ENCODE peak calls at places on chromosomes 1 and 21, in seven cellular contexts. J is suprapubic skin; V is brain microvascular endothelial cell; M is neuronal stem cell; N is hepatocyte; B is CD8-positive, alpha-beta memory T cell; F is heart right ventricle. Y is an unnamed sample.

GRCh38 chr1:25861316-25862286 is 2.3 kb upstream of the AUNIP start:
- DNase-seq in V (no peak), N (no peak), M (no peak), B (no peak), F (no peak), J (no peak), Y (no peak)

GRCh38 chr1:166350490-166350889 is 183.7 kb upstream of the FAM78B start:
- DNase-seq in M (no peak), F (no peak), B (no peak), V (no peak), J (no peak), N (no peak), Y (no peak)

GRCh38 chr21:31198575-31198974 is 145.5 kb downstream of the TIAM1 start:
- DNase-seq in V (peak; percentile 25), B (peak; percentile 11), N (peak; percentile 63), M (peak; percentile 37), J (no peak), F (no peak), Y (peak; percentile 66)

GRCh38 chr1:14300991-14301703 is 297.3 kb upstream of the KAZN start:
- DNase-seq in N (peak; percentile 60), M (no peak), J (peak; percentile 84), B (no peak), V (no peak), F (peak; percentile 34), Y (peak; percentile 32)

GRCh38 chr1:8482844-8483436 is 165.0 kb downstream of the SLC45A1 start:
- DNase-seq in F (no peak), N (no peak), V (no peak), J (no peak), B (no peak), M (no peak), Y (no peak)

GRCh38 chr1:201732351-201732750 is 96.6 kb upstream of the IPO9 start:
- DNase-seq in F (no peak), J (no peak), M (no peak), V (peak; percentile 61), B (no peak), N (no peak), Y (no peak)

GRCh38 chr1:180229483-180230415 is at the start of gene LHX4:
- DNase-seq in F (peak; percentile 20), B (no peak), V (no peak), J (no peak), N (peak; percentile 41), M (no peak), Y (peak; percentile 59)

GRCh38 chr1:113684153-113684541 is 75.1 kb downstream of the PHTF1 start:
- DNase-seq in F (peak; percentile 56), V (no peak), B (no peak), N (peak; percentile 24), J (peak; percentile 82), M (no peak), Y (no peak)

GRCh38 chr1:162283657-162284056 is 93.0 kb downstream of the SPATA46 start:
- DNase-seq in B (no peak), V (no peak), M (no peak), N (no peak), J (no peak), F (peak; percentile 47), Y (no peak)

GRCh38 chr1:19337289-19337688 is 25.2 kb downstream of the SLC66A1 start:
- DNase-seq in M (no peak), N (no peak), J (no peak), V (no peak), F (no peak), B (no peak), Y (no peak)

DNA sequence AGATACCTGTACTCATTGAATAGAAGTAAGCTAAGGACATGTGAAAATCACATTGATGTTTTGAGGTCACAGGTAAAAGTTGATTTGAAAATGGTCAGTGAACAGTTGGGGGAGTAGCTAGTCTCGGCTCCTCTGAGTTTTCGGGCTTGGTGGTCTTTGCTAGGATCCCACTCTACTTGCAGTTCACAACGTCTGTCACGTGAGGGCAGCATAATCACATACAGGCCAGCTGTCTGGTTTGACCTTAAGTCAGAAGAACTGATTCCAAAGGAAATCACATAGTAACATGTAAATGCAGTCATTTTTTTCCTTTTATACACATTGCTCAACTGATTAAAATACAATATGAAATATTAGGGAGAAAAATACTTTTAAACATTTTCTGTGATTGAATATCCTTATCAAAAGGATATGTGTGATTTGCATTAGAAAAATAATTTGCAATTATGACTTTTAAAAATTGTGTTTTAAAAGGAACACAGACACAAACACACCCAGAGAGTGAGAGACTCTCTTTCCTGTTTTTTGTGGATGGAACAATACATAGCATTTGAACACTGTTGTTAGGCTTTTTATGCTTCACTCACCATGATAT is 21.8 kb upstream of the PDC start:
- DNase-seq in M (peak; percentile 75), B (peak; percentile 1), V (peak; percentile 73), J (no peak), F (peak; percentile 25), N (peak; percentile 81), Y (peak; percentile 72)
- H3K27ac ChIP-seq in M (no peak overlapping the region), B (no peak overlapping the region), V (no peak overlapping the region), J (no peak overlapping the region), F (no peak overlapping the region), N (no peak overlapping the region), Y (no peak overlapping the region)

DNA sequence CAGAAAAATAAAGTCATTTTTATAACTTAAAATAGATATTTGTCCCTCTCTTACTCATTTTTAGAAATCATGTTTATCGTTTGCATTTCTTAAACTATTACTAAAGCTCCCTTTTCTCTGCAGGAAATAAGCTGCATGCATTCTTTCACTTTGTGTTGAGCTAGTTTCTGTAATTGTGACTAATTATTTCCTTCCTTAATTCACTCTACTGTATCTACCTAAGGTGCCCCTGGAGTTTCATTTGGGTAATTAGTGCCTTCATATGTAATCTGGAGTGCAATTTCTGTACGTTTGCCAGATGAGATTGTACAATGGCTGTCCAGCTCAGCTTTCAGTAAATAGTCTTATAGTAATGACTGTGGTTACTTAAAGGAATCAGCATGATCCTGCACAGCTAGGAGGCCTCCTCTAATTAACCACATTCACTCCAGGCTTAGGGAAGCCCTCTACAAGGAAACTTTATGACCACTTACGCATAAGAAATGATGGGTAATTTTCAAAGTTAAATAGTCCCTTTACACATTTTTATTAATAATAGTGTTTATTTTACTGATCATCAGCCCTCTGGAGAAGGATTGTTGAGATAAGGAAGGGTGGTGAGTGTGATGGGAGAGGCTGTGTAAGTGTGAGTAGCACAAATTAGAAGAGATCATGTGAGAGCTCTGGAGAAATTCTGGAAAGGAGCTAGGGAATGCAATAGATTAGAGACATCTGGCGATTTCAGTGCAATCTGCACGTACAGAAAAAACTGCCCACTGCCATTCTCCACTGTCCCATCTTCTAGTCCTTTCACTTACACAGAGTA is 86.8 kb downstream of the LRRC8C start:
- DNase-seq in V (no peak), M (peak; percentile 18), N (no peak), F (no peak), J (no peak), B (peak; percentile 43), Y (no peak)
- H3K27ac ChIP-seq in V (no peak overlapping the region), M (peak overlapping the region; percentile 49), N (peak overlapping the region; percentile 18), F (no peak overlapping the region), J (no peak overlapping the region), B (peak overlapping the region; percentile 28), Y (no peak overlapping the region)

GRCh38 chr1:226995966-226996332 is 55.9 kb downstream of the COQ8A start:
- DNase-seq in V (no peak), J (no peak), M (no peak), F (no peak), N (no peak), B (no peak), Y (peak; percentile 41)

GRCh38 chr1:226991920-226992319 is 51.8 kb downstream of the COQ8A start:
- DNase-seq in V (no peak), N (no peak), B (no peak), M (no peak), F (no peak), J (no peak), Y (no peak)

GRCh38 chr1:226995064-226995965 is 55.2 kb downstream of the COQ8A start:
- DNase-seq in N (no peak), F (no peak), V (no peak), J (no peak), M (no peak), B (no peak), Y (no peak)

GRCh38 chr1:226993676-226994356 is 53.7 kb downstream of the COQ8A start:
- DNase-seq in B (no peak), F (peak; percentile 37), N (peak; percentile 42), J (no peak), M (peak; percentile 24), V (no peak), Y (no peak)

GRCh38 chr1:226994357-226995063 is 54.4 kb downstream of the COQ8A start:
- DNase-seq in F (no peak), B (no peak), J (no peak), V (no peak), N (no peak), M (peak; percentile 20), Y (no peak)
- H3K27ac ChIP-seq in F (peak overlapping the region; percentile 48), B (no peak overlapping the region), J (no peak overlapping the region), V (no peak overlapping the region), N (peak overlapping the region; percentile 35), M (peak overlapping the region; percentile 85), Y (peak overlapping the region; percentile 83)

GRCh38 chr1:246790833-246791232 is 66.6 kb downstream of the SCCPDH start:
- DNase-seq in J (peak; percentile 42), F (no peak), V (no peak), N (no peak), B (no peak), M (no peak), Y (no peak)

GRCh38 chr1:246790364-246790763 is 66.2 kb downstream of the SCCPDH start:
- DNase-seq in F (no peak), B (no peak), J (peak; percentile 32), V (no peak), N (no peak), M (no peak), Y (no peak)

GRCh38 chr1:246787781-246788513 is 63.7 kb downstream of the SCCPDH start:
- DNase-seq in V (no peak), J (peak; percentile 21), F (no peak), B (no peak), N (no peak), M (no peak), Y (no peak)

GRCh38 chr1:246789454-246790339 is 65.5 kb downstream of the SCCPDH start:
- DNase-seq in V (no peak), B (no peak), F (no peak), J (peak; percentile 50), M (no peak), N (no peak), Y (no peak)

GRCh38 chr1:246788895-246789338 is 64.7 kb downstream of the SCCPDH start:
- DNase-seq in B (no peak), M (no peak), F (no peak), N (no peak), V (no peak), J (no peak), Y (peak; percentile 44)
- H3K27ac ChIP-seq in B (no peak overlapping the region), M (no peak overlapping the region), F (no peak overlapping the region), N (no peak overlapping the region), V (no peak overlapping the region), J (no peak overlapping the region), Y (no peak overlapping the region)

GRCh38 chr1:169240449-169241242 is 127.0 kb downstream of the NME7 start:
- DNase-seq in B (no peak), V (no peak), J (no peak), F (no peak), N (no peak), M (no peak), Y (peak; percentile 6)
- H3K27ac ChIP-seq in B (no peak overlapping the region), V (no peak overlapping the region), J (no peak overlapping the region), F (no peak overlapping the region), N (no peak overlapping the region), M (no peak overlapping the region), Y (no peak overlapping the region)